ENCODE peak calls at places on chromosomes 1 and 21, in six cellular contexts. U is endothelial cell of umbilical vein, F is H1, E is colonic mucosa, X is PC-3, N is kidney. M is an unnamed sample.

GRCh38 chr1:21491483-21492170 is 17.6 kb upstream of the ALPL start:
- DNase-seq in E (no peak), F (no peak), X (no peak), U (no peak), N (no peak), M (peak; percentile 23)

GRCh38 chr1:244369256-244370057 is 82.3 kb downstream of the ADSS2 start:
- DNase-seq in X (no peak), N (no peak), F (peak; percentile 27), E (peak; percentile 62), U (no peak), M (no peak)

GRCh38 chr1:69947837-69948236 is 257.5 kb downstream of the LRRC40 start:
- DNase-seq in N (no peak), X (peak; percentile 74), U (no peak), E (no peak), F (no peak), M (peak; percentile 20)

GRCh38 chr1:183570451-183570850 is 19.8 kb downstream of the NCF2 start:
- DNase-seq in F (no peak), U (no peak), X (no peak), E (no peak), N (no peak), M (no peak)

GRCh38 chr1:234588402-234588801 is 21.6 kb downstream of the IRF2BP2 start:
- DNase-seq in N (no peak), U (no peak), X (no peak), E (no peak), F (no peak), M (no peak)

GRCh38 chr21:42461881-42462877 is 33.8 kb downstream of the RSPH1 start:
- DNase-seq in U (no peak), N (peak; percentile 82), E (peak; percentile 85), F (no peak), X (no peak), M (no peak)

GRCh38 chr1:71562298-71562697 is 481.5 kb upstream of the ZRANB2 start:
- DNase-seq in E (no peak), X (no peak), F (no peak), N (no peak), U (no peak), M (no peak)

GRCh38 chr1:37250371-37250770 is 216.1 kb upstream of the GRIK3 start:
- DNase-seq in N (no peak), F (no peak), E (no peak), U (no peak), X (no peak), M (no peak)

GRCh38 chr1:36155560-36156328 is at the start of gene MAP7D1:
- DNase-seq in X (peak; percentile 83), U (peak; percentile 76), F (no peak), E (peak; percentile 89), N (peak; percentile 96), M (peak; percentile 82)

GRCh38 chr1:197099444-197099843 is 32.4 kb upstream of the F13B start:
- DNase-seq in E (no peak), X (no peak), N (no peak), U (no peak), F (no peak), M (no peak)

GRCh38 chr1:7425771-7426170 is 345.3 kb upstream of the VAMP3 start:
- DNase-seq in N (peak; percentile 40), F (no peak), X (no peak), E (no peak), U (no peak), M (no peak)

GRCh38 chr1:111827946-111828345 is 72.2 kb downstream of the DDX20 start:
- DNase-seq in N (no peak), E (no peak), X (no peak), F (no peak), U (no peak), M (no peak)

GRCh38 chr1:247332901-247333361 is 1.3 kb upstream of the ZNF496 start:
- DNase-seq in N (no peak), X (peak; percentile 50), U (peak; percentile 5), E (peak; percentile 45), F (no peak), M (peak; percentile 28)

GRCh38 chr1:46183119-46183842 is 7.0 kb upstream of the P3R3URF start:
- DNase-seq in U (peak; percentile 97), E (peak; percentile 93), X (peak; percentile 100), F (no peak), N (peak; percentile 90), M (peak; percentile 77)

GRCh38 chr1:33727310-33727709 is 136.6 kb upstream of the HMGB4 start:
- DNase-seq in E (no peak), F (no peak), N (no peak), U (no peak), X (no peak), M (no peak)

GRCh38 chr1:235954306-235955283 is 87.9 kb upstream of the LYST start:
- DNase-seq in E (peak; percentile 62), U (no peak), N (no peak), F (no peak), X (no peak), M (peak; percentile 26)

GRCh38 chr1:219518168-219518905 is 94.6 kb downstream of the ZC3H11B start:
- DNase-seq in E (no peak), N (no peak), X (peak; percentile 98), F (no peak), U (no peak), M (no peak)

GRCh38 chr1:1132042-1132927 is 16.4 kb upstream of the C1orf159 start:
- DNase-seq in E (peak; percentile 78), U (no peak), F (no peak), X (peak; percentile 38), N (peak; percentile 81), M (no peak)

GRCh38 chr1:168843950-168844349 is 114.9 kb upstream of the DPT start:
- DNase-seq in U (no peak), E (no peak), F (no peak), X (no peak), N (no peak), M (no peak)

GRCh38 chr1:7847599-7847998 is 5.3 kb downstream of the UTS2 start:
- DNase-seq in X (peak; percentile 55), E (no peak), U (no peak), F (no peak), N (no peak), M (peak; percentile 75)

GRCh38 chr1:205811660-205812059 is 1.3 kb downstream of the SLC41A1 start:
- DNase-seq in N (no peak), E (no peak), F (no peak), X (no peak), U (no peak), M (peak; percentile 16)

GRCh38 chr21:42595281-42596187 is 57.9 kb upstream of the PDE9A start:
- DNase-seq in E (no peak), U (no peak), N (peak; percentile 69), X (no peak), F (no peak), M (no peak)

GRCh38 chr1:175555266-175555665 is 188.1 kb downstream of the TNR start:
- DNase-seq in E (no peak), N (no peak), F (no peak), X (no peak), U (peak; percentile 19), M (no peak)

GRCh38 chr1:185984113-185984836 is 250.1 kb downstream of the HMCN1 start:
- DNase-seq in E (no peak), X (no peak), U (no peak), F (no peak), N (no peak), M (peak; percentile 63)

GRCh38 chr1:116916533-116917460 is 7.1 kb downstream of the PTGFRN start:
- DNase-seq in E (peak; percentile 60), F (no peak), X (no peak), U (peak; percentile 21), N (no peak), M (no peak)
- H3K4me3 ChIP-seq in E (no peak overlapping the region), F (no peak overlapping the region), X (no peak overlapping the region), U (no peak overlapping the region), N (no peak overlapping the region), M (no peak overlapping the region)

GRCh38 chr1:39505289-39505688 is 13.9 kb downstream of the BMP8A start:
- DNase-seq in U (no peak), F (no peak), X (no peak), E (no peak), N (no peak), M (no peak)

GRCh38 chr1:39507230-39507928 is 15.9 kb downstream of the BMP8A start:
- DNase-seq in E (no peak), N (no peak), U (no peak), X (peak; percentile 27), F (no peak), M (no peak)

GRCh38 chr1:39508266-39508665 is 16.8 kb downstream of the BMP8A start:
- DNase-seq in X (no peak), F (no peak), E (no peak), N (no peak), U (no peak), M (no peak)

GRCh38 chr1:39508857-39509305 is 17.4 kb downstream of the BMP8A start:
- DNase-seq in E (no peak), F (no peak), U (no peak), X (no peak), N (peak; percentile 57), M (peak; percentile 56)

DNA sequence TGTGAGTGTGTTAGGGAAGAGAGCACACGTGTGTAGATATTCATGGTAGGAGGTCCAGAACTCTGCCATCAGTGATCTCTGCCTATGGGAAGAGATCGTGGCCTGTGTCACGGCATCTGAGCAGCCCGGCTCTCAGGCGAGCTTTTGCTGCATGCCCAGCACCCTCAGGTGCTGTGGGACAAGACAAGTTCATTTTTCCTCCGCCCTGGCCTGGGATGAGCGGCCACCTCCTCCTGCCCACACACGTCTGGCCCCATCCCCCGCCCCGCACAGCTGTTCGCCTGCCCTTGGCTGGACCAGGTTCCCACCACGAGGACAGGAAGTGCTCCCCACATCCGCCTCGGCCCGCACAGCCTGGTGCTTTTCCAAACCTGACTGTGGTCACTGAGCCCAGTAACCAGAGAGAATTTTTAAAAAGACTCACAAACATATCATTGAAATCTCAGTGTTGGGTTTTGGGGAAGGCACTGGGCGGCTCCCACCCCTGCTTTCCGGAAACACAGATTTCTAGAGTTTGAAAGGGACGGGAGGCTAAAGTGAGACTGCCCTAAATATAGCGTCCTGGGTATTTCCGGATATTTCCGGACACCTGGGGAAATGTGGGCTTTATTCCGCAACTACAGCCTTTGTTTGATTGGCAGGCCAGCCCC is 18.0 kb downstream of the BMP8A start:
- DNase-seq in E (peak; percentile 42), F (no peak), X (no peak), U (no peak), N (peak; percentile 85), M (peak; percentile 62)
- H3K9ac ChIP-seq in E (no peak overlapping the region), F (no peak overlapping the region), X (no peak overlapping the region), U (no peak overlapping the region), N (no peak overlapping the region), M (no peak overlapping the region)

GRCh38 chr1:145846191-145846590 is 761 bp downstream of the NUDT17 start:
- DNase-seq in N (peak; percentile 74), E (peak; percentile 23), F (no peak), U (peak; percentile 46), X (peak; percentile 41), M (peak; percentile 39)
- TF ChIP-seq CTCF in N (peak; percentile 50), E (peak; percentile 47), F (peak; percentile 79), U (peak; percentile 54), X (peak; percentile 77), M (peak; percentile 69)

GRCh38 chr1:115134231-115134630 is 44.9 kb upstream of the TSPAN2 start:
- DNase-seq in X (no peak), E (no peak), U (no peak), F (no peak), N (no peak), M (no peak)

GRCh38 chr1:115133440-115133839 is 44.1 kb upstream of the TSPAN2 start:
- DNase-seq in N (no peak), E (no peak), F (no peak), U (peak; percentile 60), X (peak; percentile 52), M (peak; percentile 89)

GRCh38 chr1:115127539-115127938 is 38.2 kb upstream of the TSPAN2 start:
- DNase-seq in N (no peak), E (no peak), U (no peak), X (no peak), F (no peak), M (no peak)

GRCh38 chr1:115129071-115129640 is 39.9 kb upstream of the TSPAN2 start:
- DNase-seq in X (no peak), N (no peak), E (no peak), U (no peak), F (no peak), M (no peak)

GRCh38 chr1:115130786-115131185 is 41.5 kb upstream of the TSPAN2 start:
- DNase-seq in F (no peak), U (no peak), N (no peak), X (no peak), E (no peak), M (no peak)
- H3K4me3 ChIP-seq in F (no peak overlapping the region), U (no peak overlapping the region), N (no peak overlapping the region), X (no peak overlapping the region), E (no peak overlapping the region), M (no peak overlapping the region)

M was measured in fibroblast of lung.